ENCODE peak calls at places on chromosomes 5 and 9, in four cellular contexts. L is HCT116, C is HepG2, W is upper lobe of left lung. G is an unnamed sample.

GRCh38 chr5:73911761-73912393 is 285.9 kb downstream of the ARHGEF28 start:
- DNase-seq in L (no peak), C (no peak), W (no peak), G (no peak)

GRCh38 chr9:112620353-112620752 is 97.6 kb downstream of the INIP start:
- DNase-seq in L (no peak), C (no peak), W (no peak), G (no peak)

GRCh38 chr5:59503223-59503622 is 390.3 kb downstream of the PDE4D start:
- DNase-seq in L (no peak), C (no peak), W (no peak), G (no peak)

GRCh38 chr5:6574537-6574936 is 58.3 kb downstream of the NSUN2 start:
- DNase-seq in L (no peak), C (no peak), W (no peak), G (no peak)

GRCh38 chr9:120542701-120543490 is 37.1 kb downstream of the CDK5RAP2 start:
- DNase-seq in L (no peak), C (no peak), W (no peak), G (no peak)

GRCh38 chr9:87685871-87686519 is 39.9 kb upstream of the CTSL start:
- DNase-seq in L (no peak), C (no peak), W (peak), G (no peak)

GRCh38 chr5:138929571-138929955 is 54.4 kb upstream of the LRRTM2 start:
- DNase-seq in L (no peak), C (no peak), W (no peak), G (no peak)

GRCh38 chr9:33172256-33172678 is 5.1 kb upstream of the B4GALT1 start:
- DNase-seq in L (no peak), C (peak), W (no peak), G (no peak)

GRCh38 chr5:94469889-94470288 is 148.5 kb downstream of the KIAA0825 start:
- DNase-seq in L (peak), C (no peak), W (no peak), G (no peak)

GRCh38 chr5:14551211-14551610 is 30.4 kb upstream of the OTULINL start:
- DNase-seq in L (no peak), C (peak), W (no peak), G (no peak)

GRCh38 chr9:130835441-130836298 is 616 bp downstream of the ABL1 start:
- DNase-seq in L (no peak), C (no peak), W (no peak), G (peak)

GRCh38 chr9:34573599-34574325 is 15.8 kb downstream of the CNTFR start:
- DNase-seq in L (no peak), C (no peak), W (no peak), G (no peak)

GRCh38 chr5:179833709-179834070 is 13.0 kb downstream of the SQSTM1 start:
- DNase-seq in L (no peak), C (no peak), W (no peak), G (no peak)

GRCh38 chr9:137696526-137696925 is 77.7 kb downstream of the EHMT1 start:
- DNase-seq in L (no peak), C (no peak), W (no peak), G (no peak)

GRCh38 chr5:100777680-100778281 is 125.3 kb downstream of the ST8SIA4 start:
- DNase-seq in L (peak), C (no peak), W (peak), G (no peak)

GRCh38 chr9:81032030-81032572 is 657.2 kb downstream of the TLE1 start:
- DNase-seq in L (no peak), C (peak), W (no peak), G (no peak)

GRCh38 chr5:172559004-172559932 is 81.8 kb upstream of the NEURL1B start:
- DNase-seq in L (peak), C (no peak), W (no peak), G (peak)

GRCh38 chr9:120358877-120359276 is 221.1 kb downstream of the CDK5RAP2 start:
- DNase-seq in L (no peak), C (no peak), W (peak), G (no peak)

GRCh38 chr5:145887217-145887616 is 14.4 kb upstream of the GRXCR2 start:
- DNase-seq in L (peak), C (peak), W (no peak), G (no peak)

GRCh38 chr9:94112716-94113465 is 28.6 kb downstream of the PTPDC1 start:
- DNase-seq in L (no peak), C (no peak), W (no peak), G (no peak)

GRCh38 chr9:68739631-68740174 is 34.7 kb downstream of the PIP5K1B start:
- DNase-seq in L (no peak), C (peak), W (no peak), G (no peak)
- TF ChIP-seq POLR2AphosphoS5 in L (no peak), C (no peak), W (no peak), G (no peak)

DNA sequence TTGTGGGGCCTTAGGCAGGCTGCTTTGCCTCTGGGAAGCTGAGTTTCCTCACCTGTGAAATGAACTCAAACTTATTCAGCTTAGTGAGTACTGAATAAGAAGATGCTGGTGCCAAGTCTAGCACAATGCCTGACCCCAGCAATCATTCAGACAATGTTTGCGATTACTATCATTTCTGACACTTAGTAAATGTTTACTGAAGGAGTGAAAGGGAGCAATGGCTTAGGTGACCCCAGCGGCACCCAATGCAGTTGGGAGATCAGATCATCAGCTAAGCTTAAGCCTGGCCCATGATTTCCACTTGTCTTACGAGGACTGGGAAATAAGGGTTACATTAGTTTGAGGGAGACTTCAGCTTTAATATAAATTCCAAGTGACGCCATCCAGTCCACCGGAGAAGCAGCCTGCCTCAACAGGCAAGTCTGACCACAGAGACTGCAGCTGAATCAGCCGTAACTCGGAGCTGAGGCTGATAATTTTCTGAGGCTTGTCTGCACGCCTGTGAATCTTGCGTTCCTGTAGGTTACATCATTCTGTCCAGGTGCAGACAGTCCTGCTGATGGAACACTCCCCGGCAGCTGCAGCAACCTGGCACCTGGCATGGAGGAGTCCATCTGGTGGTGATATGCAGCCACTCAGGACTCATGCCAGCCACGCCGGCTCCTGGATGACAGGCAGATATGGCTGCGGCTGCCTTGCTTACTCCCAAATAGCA is 34.8 kb upstream of the FGF1 start:
- DNase-seq in L (no peak), C (peak), W (peak), G (no peak)
- TF ChIP-seq POLR2AphosphoS5 in L (no peak), C (no peak), W (no peak), G (no peak)

DNA sequence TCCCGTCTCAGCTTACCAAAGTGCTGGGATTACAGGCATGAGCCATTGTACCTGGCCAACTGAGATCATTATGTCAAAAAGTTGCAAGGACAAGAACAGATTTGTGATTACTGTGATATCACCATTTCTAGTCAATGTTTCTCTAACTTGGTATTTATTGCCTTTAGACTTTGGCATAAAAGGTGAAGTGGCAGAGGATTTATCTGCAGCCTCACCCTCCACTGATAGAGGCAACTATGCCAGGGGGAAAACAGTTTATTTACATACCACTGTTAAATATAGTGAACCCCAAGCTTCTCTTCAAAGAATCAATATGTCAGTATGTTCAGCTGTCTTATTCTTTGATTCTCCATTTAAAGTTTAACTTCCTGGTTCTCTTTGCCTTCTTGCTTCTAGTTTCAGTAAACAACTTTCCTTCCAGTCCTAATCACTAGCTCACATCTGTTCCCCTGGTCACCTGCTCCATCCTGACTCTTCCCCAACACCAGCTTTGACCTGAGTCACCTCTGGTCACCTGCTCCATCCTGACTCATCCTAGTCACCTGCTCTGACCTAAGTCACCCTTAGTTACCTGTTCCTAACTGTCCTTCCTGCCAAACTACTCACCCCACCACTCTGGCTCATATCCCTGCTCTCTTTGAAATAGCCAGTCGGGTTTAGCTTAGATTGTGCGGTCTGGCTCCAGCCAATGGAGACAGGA is 29.9 kb downstream of the SEMA6A start:
- DNase-seq in L (no peak), C (no peak), W (no peak), G (no peak)
- TF ChIP-seq POLR2AphosphoS5 in L (no peak), C (no peak), W (no peak), G (no peak)

DNA sequence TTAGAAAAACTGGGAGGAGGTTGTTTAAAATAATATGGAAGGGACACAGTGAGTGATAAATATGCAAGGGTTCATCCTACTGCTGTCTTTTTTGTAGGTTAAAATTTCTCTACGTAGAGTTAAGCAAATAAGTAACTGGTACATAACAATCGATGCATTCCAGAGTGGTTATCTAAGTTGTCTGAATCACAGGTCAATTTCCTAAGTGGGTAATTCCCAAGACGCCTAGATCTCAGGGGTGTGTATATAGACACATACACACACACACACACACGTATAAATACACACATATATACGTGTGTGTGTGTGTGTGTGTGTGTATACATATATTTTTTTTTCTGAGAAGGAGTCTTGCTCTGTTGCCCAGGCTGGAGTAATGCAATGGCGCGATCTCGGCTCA is 22.3 kb downstream of the CAAP1 start:
- DNase-seq in L (no peak), C (no peak), W (no peak), G (no peak)
- TF ChIP-seq POLR2AphosphoS5 in L (no peak), C (no peak), W (no peak), G (no peak)

GRCh38 chr5:68953885-68954617 is 139.8 kb upstream of the SLC30A5 start:
- DNase-seq in L (no peak), C (no peak), W (no peak), G (no peak)
- TF ChIP-seq POLR2AphosphoS5 in L (no peak), C (no peak), W (no peak), G (no peak)

DNA sequence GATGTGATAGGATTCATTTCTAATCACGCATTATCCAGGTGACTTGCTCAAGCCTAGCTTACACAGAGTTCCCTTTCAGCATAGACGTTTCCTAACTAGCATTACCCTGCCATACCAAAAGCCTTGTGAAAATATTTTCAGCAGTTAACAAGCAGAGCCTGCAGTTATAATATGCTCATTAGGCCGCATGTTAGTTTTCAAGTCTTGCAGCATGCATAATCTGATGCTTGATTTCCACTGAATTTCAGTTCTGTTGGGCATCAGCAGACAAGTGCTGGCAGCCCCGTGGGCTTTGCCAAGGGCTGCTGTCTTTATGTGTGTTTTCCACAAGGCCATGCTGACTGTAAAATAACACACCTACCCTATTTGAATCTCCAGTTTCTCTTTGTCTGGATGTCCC is 491.0 kb upstream of the WWC1 start:
- DNase-seq in L (no peak), C (no peak), W (no peak), G (no peak)
- TF ChIP-seq POLR2AphosphoS5 in L (no peak), C (no peak), W (no peak), G (no peak)

GRCh38 chr5:77851229-77852067 is 75.3 kb upstream of the TBCA start:
- DNase-seq in L (no peak), C (no peak), W (no peak), G (peak)

GRCh38 chr5:77852068-77852513 is 76.0 kb upstream of the TBCA start:
- DNase-seq in L (no peak), C (no peak), W (no peak), G (no peak)

GRCh38 chr5:77850536-77851228 is 74.5 kb upstream of the TBCA start:
- DNase-seq in L (no peak), C (no peak), W (no peak), G (no peak)

GRCh38 chr5:77853353-77853907 is 77.3 kb upstream of the TBCA start:
- DNase-seq in L (no peak), C (no peak), W (no peak), G (no peak)

DNA sequence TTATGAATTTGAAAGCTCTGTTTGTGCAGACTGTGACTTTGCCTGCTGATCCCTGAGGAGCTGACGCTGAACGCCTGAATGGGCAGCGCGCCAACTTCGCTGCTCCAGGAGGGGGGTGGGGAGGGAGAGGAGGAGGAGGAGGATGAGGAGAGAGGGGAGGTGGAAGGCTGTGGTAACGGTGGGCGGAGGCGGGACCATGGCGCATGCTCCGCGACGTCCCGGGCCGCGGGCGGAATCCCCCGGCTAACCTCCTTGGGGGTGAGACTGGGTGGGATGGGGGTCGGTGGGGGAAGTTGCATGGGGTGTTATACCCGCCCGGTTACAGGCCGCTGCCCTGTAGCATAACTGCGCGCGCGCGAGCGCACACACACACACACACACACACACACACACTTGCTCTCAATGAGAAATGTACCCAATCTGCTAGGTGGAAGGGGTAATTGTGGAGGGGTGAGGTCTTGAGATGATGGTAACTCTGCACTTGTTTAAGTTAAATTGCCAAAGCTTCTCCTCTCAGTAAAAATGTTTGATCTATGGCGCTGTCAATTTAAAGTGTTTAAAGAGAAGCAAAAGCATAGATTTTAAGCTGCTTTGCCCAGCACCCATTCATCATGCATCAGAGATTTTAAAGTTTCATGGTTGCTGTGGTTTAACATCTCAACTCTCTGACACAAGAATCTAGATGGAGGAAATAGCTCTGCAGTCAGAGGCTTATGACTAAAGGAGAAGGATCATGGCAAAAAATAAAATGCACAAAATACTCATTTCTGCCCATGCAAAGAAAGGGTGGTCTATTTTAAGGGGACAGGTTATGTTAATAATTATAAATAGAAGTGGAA is 76.6 kb upstream of the TBCA start:
- DNase-seq in L (no peak), C (no peak), W (no peak), G (peak)
- TF ChIP-seq POLR2AphosphoS5 in L (no peak), C (no peak), W (no peak), G (peak)

DNA sequence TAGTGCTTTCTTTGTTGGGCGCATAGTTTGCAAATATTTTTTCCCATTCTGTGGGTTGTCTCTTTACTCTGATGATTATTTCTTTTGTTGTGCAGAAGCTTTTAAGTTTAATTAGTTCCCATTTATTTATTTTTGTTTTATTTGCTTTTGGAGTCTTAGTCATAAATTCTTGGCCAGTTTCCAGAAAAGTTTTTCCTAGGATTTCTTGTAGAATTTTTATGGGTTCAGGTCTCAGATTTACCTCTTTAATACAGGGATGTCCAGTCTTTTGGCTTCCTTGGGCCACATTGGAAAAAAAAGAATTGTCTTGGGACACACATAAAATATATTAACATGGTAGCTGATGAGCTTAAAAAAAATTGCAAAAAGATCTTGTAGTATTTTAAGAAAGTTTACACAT is 122.0 kb downstream of the WDR70 start:
- DNase-seq in L (no peak), C (peak), W (no peak), G (no peak)
- TF ChIP-seq POLR2AphosphoS5 in L (no peak), C (no peak), W (no peak), G (no peak)

DNA sequence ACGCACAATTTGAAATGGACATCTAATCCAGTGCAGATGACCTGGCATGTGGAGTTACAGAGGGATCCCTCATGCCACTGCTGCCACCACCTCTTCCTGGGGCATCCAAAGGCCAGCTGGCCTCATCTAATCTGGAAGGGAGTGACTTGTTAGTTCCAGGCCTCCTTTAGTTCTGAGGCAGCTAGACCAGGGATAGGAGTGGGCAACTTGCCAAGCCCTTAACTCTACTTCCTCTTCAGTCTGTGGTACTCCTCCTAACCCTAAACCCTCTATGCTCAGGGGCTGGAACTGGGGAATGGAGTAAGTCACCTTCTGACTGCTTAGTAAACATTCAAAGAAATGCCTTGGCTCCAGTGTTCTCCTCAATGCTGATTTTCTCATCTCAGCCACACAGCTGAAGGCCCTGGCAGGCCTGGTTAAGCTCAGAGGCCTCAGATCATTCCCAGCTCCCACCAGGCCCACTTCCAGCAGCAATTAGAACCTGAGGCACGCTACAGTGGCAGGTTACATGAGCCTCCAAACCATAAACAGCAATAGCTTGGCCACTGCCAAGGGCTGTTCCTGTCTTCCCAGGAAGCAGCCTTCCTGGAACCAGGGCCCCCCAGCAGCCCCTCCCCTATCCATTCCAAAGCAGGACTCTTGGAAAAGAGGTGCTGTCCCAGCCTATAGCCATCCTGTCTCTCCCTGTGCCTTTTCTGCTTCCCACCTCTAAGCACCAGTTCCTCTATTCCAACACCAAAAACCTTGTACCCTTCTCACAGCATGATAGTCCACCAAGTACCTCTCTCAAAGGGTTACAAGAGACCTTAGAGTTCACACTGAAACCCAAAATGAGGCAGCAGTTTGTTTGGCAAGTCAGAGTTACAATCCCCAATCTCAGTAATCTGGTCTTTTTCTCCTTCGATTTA is 2.0 kb downstream of the EIF4EBP3 start:
- DNase-seq in L (no peak), C (no peak), W (peak), G (no peak)
- TF ChIP-seq POLR2AphosphoS5 in L (peak), C (no peak), W (no peak), G (peak)

G was measured in spleen.